ENCODE peak calls at places on chromosome 13, in nine cellular contexts. R, E, N, F, L, I, A, J and O are unnamed samples.

GRCh38 chr13:90984737-90985136 is 362.8 kb upstream of the MIR17HG start:
- DNase-seq in E (no peak), A (no peak), R (no peak), L (no peak), I (no peak), N (no peak), J (no peak), F (no peak), O (no peak)

GRCh38 chr13:101690871-101691270 is 238.4 kb downstream of the ITGBL1 start:
- DNase-seq in E (no peak), L (no peak), N (no peak), R (no peak), I (no peak), F (no peak), A (no peak), J (no peak), O (no peak)

GRCh38 chr13:91381371-91381770 is 17.1 kb upstream of the GPC5 start:
- DNase-seq in I (no peak), L (no peak), A (peak; percentile 41), R (no peak), F (no peak), J (peak; percentile 51), E (no peak), N (no peak), O (no peak)

GRCh38 chr13:90867336-90867683 is 480.2 kb upstream of the MIR17HG start:
- DNase-seq in R (no peak), E (no peak), J (peak; percentile 90), I (peak; percentile 62), F (peak; percentile 16), N (peak; percentile 55), A (peak; percentile 85), L (peak; percentile 7), O (peak; percentile 23)

GRCh38 chr13:103386341-103386740 is 320.1 kb upstream of the SLC10A2 start:
- DNase-seq in A (peak; percentile 45), I (peak; percentile 59), R (no peak), J (peak; percentile 2), E (no peak), F (no peak), L (no peak), N (peak; percentile 12), O (no peak)

GRCh38 chr13:91278888-91279287 is 68.6 kb upstream of the MIR17HG start:
- DNase-seq in J (no peak), L (no peak), N (no peak), R (no peak), E (no peak), A (no peak), I (no peak), F (no peak), O (no peak)

GRCh38 chr13:59746291-59746962 is 417.3 kb downstream of the DIAPH3 start:
- DNase-seq in R (no peak), L (peak; percentile 1), A (peak; percentile 23), I (peak; percentile 72), N (no peak), E (no peak), J (peak; percentile 22), F (peak; percentile 43), O (no peak)

GRCh38 chr13:41345921-41346589 is 35.0 kb downstream of the NAA16 start:
- DNase-seq in J (peak; percentile 80), F (no peak), R (no peak), L (no peak), N (no peak), I (no peak), A (peak; percentile 76), E (no peak), O (no peak)

GRCh38 chr13:107231941-107232340 is 664.0 kb upstream of the ARGLU1 start:
- DNase-seq in N (no peak), E (no peak), J (no peak), R (no peak), I (no peak), A (no peak), L (no peak), F (no peak), O (no peak)

GRCh38 chr13:25692156-25692555 is 320.4 kb downstream of the ATP8A2 start:
- DNase-seq in J (no peak), A (no peak), R (no peak), F (no peak), E (no peak), N (no peak), L (no peak), I (no peak), O (no peak)

GRCh38 chr13:45278096-45278645 is 62.8 kb downstream of the TPT1 start:
- DNase-seq in A (peak; percentile 62), I (no peak), N (no peak), L (no peak), J (peak; percentile 64), F (no peak), R (no peak), E (no peak), O (no peak)

GRCh38 chr13:63425131-63425530 is 2009.5 kb upstream of the PCDH20 start:
- DNase-seq in E (no peak), F (no peak), N (no peak), A (peak; percentile 28), R (no peak), J (no peak), L (no peak), I (no peak), O (no peak)

DNA sequence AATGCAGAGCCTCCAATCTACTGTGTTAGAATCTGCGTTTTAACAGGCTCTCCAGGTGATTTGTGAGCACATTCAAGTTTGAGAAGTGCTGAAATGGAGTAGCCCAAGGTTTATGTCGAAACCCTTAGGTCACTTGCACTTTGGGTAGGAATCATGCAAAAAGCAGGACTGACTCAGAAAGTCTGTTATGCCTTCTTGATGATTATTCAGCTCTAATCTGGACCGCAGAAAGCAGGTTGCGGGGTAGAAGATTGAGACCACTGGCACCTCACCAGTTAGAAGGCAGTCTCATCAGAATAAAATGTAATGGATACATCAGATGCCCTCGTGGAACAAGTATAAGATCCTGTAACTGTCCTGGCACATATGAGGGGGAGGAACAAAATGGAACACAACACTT is 326.3 kb downstream of the DCLK1 start:
- DNase-seq in I (no peak), A (no peak), L (no peak), E (no peak), J (no peak), F (peak; percentile 7), R (no peak), N (no peak), O (no peak)
- TF ChIP-seq CTCF in I (no peak), A (no peak), L (no peak), E (no peak), J (no peak), F (no peak), R (no peak), N (no peak), O (no peak)

GRCh38 chr13:100439247-100439955 is 149.2 kb downstream of the GGACT start:
- DNase-seq in E (no peak), R (no peak), J (no peak), L (no peak), I (no peak), A (no peak), N (no peak), F (no peak), O (no peak)
- TF ChIP-seq CTCF in E (no peak), R (no peak), J (no peak), L (no peak), I (no peak), A (no peak), N (no peak), F (no peak), O (no peak)

DNA sequence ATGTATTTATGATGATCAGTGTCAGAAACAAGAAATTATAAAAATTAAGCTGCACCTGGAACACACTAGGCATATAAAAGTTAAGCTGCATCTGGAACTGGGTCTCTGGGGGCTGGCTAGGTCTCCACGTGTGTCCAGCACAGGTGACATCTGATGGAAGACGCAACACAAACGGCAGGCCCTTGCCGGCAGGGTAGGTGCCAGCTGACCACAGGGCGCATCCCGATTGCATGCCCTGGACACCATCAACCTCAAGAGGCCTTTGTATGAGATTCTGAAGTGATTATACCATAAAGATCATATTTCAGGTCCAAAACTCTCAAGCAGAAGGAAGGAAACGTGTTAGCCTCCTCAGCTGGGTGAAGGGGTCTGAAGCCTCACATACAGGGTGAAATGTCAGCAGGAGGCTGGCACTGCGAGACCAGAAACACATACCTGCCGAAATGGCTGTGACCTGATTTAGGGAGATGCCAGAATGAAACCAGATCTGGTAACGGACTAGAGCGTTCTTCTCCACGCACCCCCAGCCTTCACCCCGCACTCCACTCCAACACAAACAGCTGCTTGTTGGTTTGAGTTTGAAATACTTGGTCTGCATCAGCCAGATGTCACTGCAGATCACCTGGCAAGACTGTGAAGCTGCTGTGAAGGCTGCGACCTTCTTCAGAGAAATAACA is 37.3 kb downstream of the COL4A1 start:
- DNase-seq in I (no peak), L (no peak), A (no peak), R (no peak), E (no peak), J (no peak), N (no peak), F (no peak), O (no peak)
- TF ChIP-seq CTCF in I (no peak), L (no peak), A (no peak), R (no peak), E (no peak), J (no peak), N (no peak), F (no peak), O (no peak)

GRCh38 chr13:23512762-23513395 is 57.3 kb upstream of the TNFRSF19 start:
- DNase-seq in E (no peak), R (no peak), N (no peak), J (no peak), F (no peak), I (no peak), A (no peak), L (no peak), O (no peak)

GRCh38 chr13:23510979-23511735 is 59.1 kb upstream of the TNFRSF19 start:
- DNase-seq in I (peak; percentile 46), N (no peak), L (no peak), F (no peak), R (no peak), J (peak; percentile 43), A (peak; percentile 59), E (no peak), O (peak; percentile 68)

GRCh38 chr13:23506821-23507210 is 63.4 kb upstream of the TNFRSF19 start:
- DNase-seq in I (no peak), R (no peak), J (peak; percentile 63), N (no peak), E (no peak), L (peak; percentile 62), F (no peak), A (peak; percentile 94), O (no peak)

GRCh38 chr13:23510544-23510916 is 59.7 kb upstream of the TNFRSF19 start:
- DNase-seq in L (no peak), E (no peak), I (peak; percentile 66), R (no peak), J (peak; percentile 71), F (peak; percentile 44), A (peak; percentile 80), N (no peak), O (no peak)

DNA sequence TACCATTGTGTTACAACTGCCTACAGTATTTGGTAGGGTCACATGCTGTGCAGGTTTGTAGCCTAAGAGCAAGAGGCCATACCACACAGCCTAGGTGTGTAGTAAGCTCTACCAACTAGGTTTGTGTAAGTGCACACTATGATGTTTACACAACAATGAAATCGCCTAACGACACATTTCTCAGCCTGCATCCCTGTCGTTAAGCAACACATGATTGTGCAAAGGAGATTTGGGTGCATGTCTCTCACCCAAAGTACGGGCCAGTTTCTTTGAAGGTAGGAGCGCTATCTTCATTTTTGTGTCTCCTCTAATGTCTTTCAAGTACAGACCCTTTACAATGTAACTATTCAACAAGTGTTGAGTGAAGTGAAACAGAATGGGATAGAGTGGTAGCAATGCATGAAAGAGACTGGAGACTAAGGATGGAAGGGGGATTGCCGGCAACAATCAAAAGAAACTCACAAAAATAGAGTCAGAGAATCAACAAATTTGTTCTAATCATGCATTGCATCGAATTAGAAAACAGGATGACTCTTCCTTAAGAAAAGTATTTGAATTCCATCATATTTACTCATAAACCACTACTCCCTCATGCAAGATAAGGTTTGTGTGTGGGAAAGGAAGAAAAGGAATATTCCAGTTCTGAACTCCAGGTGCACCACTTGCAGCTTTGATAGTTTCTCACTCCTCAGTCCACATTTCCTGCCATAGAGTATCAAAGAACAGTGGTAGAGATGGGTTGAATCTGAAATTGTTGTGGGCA is 60.2 kb upstream of the TNFRSF19 start:
- DNase-seq in L (peak; percentile 60), N (peak; percentile 19), E (no peak), J (peak; percentile 55), F (peak; percentile 53), I (peak; percentile 71), A (peak; percentile 80), R (no peak), O (no peak)
- TF ChIP-seq CTCF in L (no peak), N (no peak), E (no peak), J (no peak), F (peak; percentile 9), I (no peak), A (no peak), R (no peak), O (no peak)